ENCODE peak calls at places on chromosomes 12 and 14, in four cellular contexts. Q is WTC11, J is ovary, W is HFFc6. M is an unnamed sample.

GRCh38 chr14:90785474-90785873 is 30.8 kb downstream of the TTC7B start:
- DNase-seq in Q (peak), J (peak), W (no peak), M (no peak)

GRCh38 chr14:73576391-73576790 is 7.4 kb downstream of the ACOT2 start:
- DNase-seq in Q (no peak), W (no peak), J (no peak), M (no peak)

GRCh38 chr14:55568618-55569017 is 11.4 kb upstream of the KTN1 start:
- DNase-seq in Q (no peak), W (no peak), J (no peak), M (no peak)

GRCh38 chr12:105699209-105699608 is 368.7 kb downstream of the C12orf75 start:
- DNase-seq in Q (no peak), J (no peak), W (no peak), M (no peak)

GRCh38 chr12:52007158-52007921 is 594 bp downstream of the TAMALIN start:
- DNase-seq in W (no peak), Q (peak), J (peak), M (no peak)

GRCh38 chr14:54881235-54881760 is 21.3 kb downstream of the GCH1 start:
- DNase-seq in J (no peak), Q (no peak), W (no peak), M (no peak)

GRCh38 chr14:75554482-75554881 is 23.9 kb upstream of the FLVCR2 start:
- DNase-seq in W (no peak), J (no peak), Q (no peak), M (no peak)

GRCh38 chr14:56145965-56146364 is 27.8 kb downstream of the PELI2 start:
- DNase-seq in W (peak), Q (no peak), J (no peak), M (no peak)

GRCh38 chr12:132940071-132940719 is 15.9 kb downstream of the ZNF605 start:
- DNase-seq in W (no peak), Q (no peak), J (no peak), M (no peak)

GRCh38 chr12:115294443-115295133 is 610.6 kb upstream of the TBX3 start:
- DNase-seq in Q (no peak), W (peak), J (no peak), M (no peak)

GRCh38 chr12:69916541-69917270 is 91.7 kb downstream of the MYRFL start:
- DNase-seq in J (no peak), W (no peak), Q (no peak), M (no peak)

GRCh38 chr14:101781240-101782061 is 19.9 kb downstream of the PPP2R5C start:
- DNase-seq in J (no peak), Q (no peak), W (no peak), M (peak)

M was measured in glutamatergic neuron.